ENCODE peak calls at places on chromosome 20, in nine cellular contexts. Q is uterus, H is transverse colon, D is ovary, C is adrenal gland, L is IMR-90, G is esophagus squamous epithelium, V is prostate gland, Z is endothelial cell of umbilical vein. M is an unnamed sample.
A peak's percentile ranks its signal among the peaks of the same experiment; 100 is the strongest.

GRCh38 chr20:52154575-52154974 is 37.0 kb downstream of the ZFP64 start:
- DNase-seq in Q (no peak), H (no peak), D (no peak), C (no peak), L (no peak), G (no peak), V (no peak), Z (no peak), M (no peak)

GRCh38 chr20:17493173-17493572 is 38.0 kb downstream of the BFSP1 start:
- DNase-seq in Q (no peak), H (no peak), D (no peak), C (no peak), L (no peak), G (no peak), V (no peak), Z (no peak), M (no peak)

GRCh38 chr20:59948828-59949720 is 8.9 kb downstream of the FAM217B start:
- DNase-seq in Q (no peak), H (no peak), D (no peak), C (peak; percentile 37), L (peak; percentile 67), G (no peak), V (peak; percentile 34), Z (peak; percentile 57), M (peak; percentile 57)

GRCh38 chr20:8670900-8671229 is 398.0 kb upstream of the PLCB4 start:
- DNase-seq in Q (no peak), H (no peak), D (no peak), C (no peak), L (no peak), G (no peak), V (no peak), Z (no peak), M (no peak)

GRCh38 chr20:57647006-57647932 is 27.0 kb upstream of the ZBP1 start:
- DNase-seq in Q (no peak), H (no peak), D (no peak), C (no peak), L (no peak), G (no peak), V (no peak), Z (no peak), M (no peak)

GRCh38 chr20:17616480-17617211 is 46.8 kb downstream of the DSTN start:
- DNase-seq in Q (no peak), H (peak; percentile 5), D (peak; percentile 35), C (peak; percentile 27), L (no peak), G (no peak), V (no peak), Z (no peak), M (no peak)

GRCh38 chr20:12695937-12696336 is 312.8 kb upstream of the SPTLC3 start:
- DNase-seq in Q (no peak), H (no peak), D (no peak), C (no peak), L (no peak), G (no peak), V (no peak), Z (no peak), M (no peak)

GRCh38 chr20:18743665-18744440 is 69.7 kb upstream of the SCP2D1 start:
- DNase-seq in Q (peak; percentile 44), H (no peak), D (no peak), C (no peak), L (no peak), G (no peak), V (no peak), Z (no peak), M (no peak)

GRCh38 chr20:10857362-10858070 is 183.7 kb upstream of the JAG1 start:
- DNase-seq in Q (peak; percentile 21), H (peak; percentile 59), D (no peak), C (peak; percentile 27), L (peak; percentile 60), G (no peak), V (no peak), Z (peak; percentile 87), M (no peak)

GRCh38 chr20:10674684-10675455 is 1.1 kb upstream of the JAG1 start:
- DNase-seq in Q (peak; percentile 82), H (peak; percentile 90), D (peak; percentile 86), C (peak; percentile 72), L (peak; percentile 66), G (no peak), V (peak; percentile 83), Z (peak; percentile 83), M (peak; percentile 69)

GRCh38 chr20:38671701-38672292 is 52.5 kb upstream of the SLC32A1 start:
- DNase-seq in Q (no peak), H (no peak), D (no peak), C (no peak), L (no peak), G (no peak), V (no peak), Z (no peak), M (no peak)

GRCh38 chr20:52681288-52681687 is 290.9 kb upstream of the TSHZ2 start:
- DNase-seq in Q (no peak), H (no peak), D (no peak), C (no peak), L (no peak), G (no peak), V (no peak), Z (no peak), M (no peak)

GRCh38 chr20:3248167-3248992 is 9.4 kb upstream of the SLC4A11 start:
- DNase-seq in Q (no peak), H (no peak), D (peak; percentile 53), C (peak; percentile 42), L (no peak), G (no peak), V (no peak), Z (peak; percentile 38), M (peak; percentile 45)

GRCh38 chr20:57627339-57627738 is 7.1 kb upstream of the ZBP1 start:
- DNase-seq in Q (no peak), H (no peak), D (no peak), C (no peak), L (no peak), G (no peak), V (no peak), Z (no peak), M (no peak)

GRCh38 chr20:58892126-58892931 is 39.8 kb downstream of the GNAS start:
- DNase-seq in Q (peak; percentile 73), H (peak; percentile 80), D (peak; percentile 82), C (peak; percentile 76), L (peak; percentile 50), G (peak; percentile 29), V (peak; percentile 71), Z (peak; percentile 64), M (peak; percentile 80)

GRCh38 chr20:14245368-14245970 is 91.9 kb downstream of the FLRT3 start:
- DNase-seq in Q (no peak), H (no peak), D (no peak), C (no peak), L (peak; percentile 35), G (no peak), V (no peak), Z (no peak), M (no peak)

DNA sequence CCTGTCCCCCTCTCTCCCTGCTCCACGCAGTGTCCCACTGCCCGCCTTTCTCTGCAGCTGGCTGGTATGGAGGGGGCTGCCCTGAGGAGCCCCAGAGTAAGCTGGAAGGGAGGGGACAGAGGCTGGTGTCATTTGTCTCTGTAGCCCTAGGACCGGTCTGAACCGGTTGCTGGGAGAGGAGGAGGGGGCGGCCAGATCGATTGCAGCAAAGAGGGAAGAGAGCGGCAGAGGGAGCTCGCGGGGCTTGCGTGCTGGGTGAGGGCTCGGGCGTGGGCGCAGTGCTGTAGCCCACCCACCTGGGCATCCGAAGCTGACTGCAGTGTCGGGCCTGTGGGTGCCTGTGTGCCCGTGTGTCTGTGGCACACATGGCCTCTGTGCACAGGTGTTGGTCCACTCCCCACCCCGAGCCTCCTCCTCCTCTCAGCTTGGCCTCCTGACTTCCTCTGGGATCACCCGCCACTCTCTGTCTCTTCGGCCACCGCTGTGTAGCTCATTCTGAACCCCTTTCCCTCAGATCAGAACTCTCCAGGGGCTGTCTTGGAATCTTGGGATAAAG is 50.7 kb downstream of the SRC start:
- DNase-seq in Q (no peak), H (no peak), D (no peak), C (no peak), L (no peak), G (no peak), V (no peak), Z (no peak), M (no peak)
- TF ChIP-seq POLR2A in Q (no peak), H (no peak), D (no peak), C (no peak), L (no peak), G (no peak), V (no peak), Z (no peak), M (no peak)

GRCh38 chr20:35174458-35175216 is 2.8 kb downstream of the PROCR start:
- DNase-seq in Q (no peak), H (peak; percentile 28), D (peak; percentile 42), C (peak; percentile 64), L (no peak), G (no peak), V (no peak), Z (peak; percentile 48), M (peak; percentile 12)
- TF ChIP-seq POLR2A in Q (no peak), H (no peak), D (no peak), C (no peak), L (no peak), G (no peak), V (no peak), Z (peak; percentile 38), M (no peak)

GRCh38 chr20:63863798-63864544 is 1.1 kb upstream of the TPD52L2 start:
- DNase-seq in Q (peak; percentile 74), H (peak; percentile 91), D (peak; percentile 85), C (peak; percentile 85), L (peak; percentile 78), G (peak; percentile 64), V (peak; percentile 68), Z (peak; percentile 84), M (peak; percentile 87)

GRCh38 chr20:63864545-63864977 is 509 bp upstream of the TPD52L2 start:
- DNase-seq in Q (no peak), H (no peak), D (no peak), C (no peak), L (no peak), G (no peak), V (no peak), Z (no peak), M (no peak)

GRCh38 chr20:63861981-63862901 is 943 bp downstream of the ABHD16B start:
- DNase-seq in Q (no peak), H (no peak), D (peak; percentile 48), C (no peak), L (no peak), G (no peak), V (no peak), Z (no peak), M (no peak)

GRCh38 chr20:63863021-63863797 is 1.9 kb upstream of the TPD52L2 start:
- DNase-seq in Q (no peak), H (no peak), D (no peak), C (no peak), L (no peak), G (no peak), V (no peak), Z (no peak), M (no peak)

GRCh38 chr20:63864978-63865640 is at the start of gene TPD52L2:
- DNase-seq in Q (peak; percentile 98), H (peak; percentile 99), D (peak; percentile 99), C (peak; percentile 99), L (peak; percentile 97), G (peak; percentile 89), V (peak; percentile 100), Z (peak; percentile 99), M (peak; percentile 99)
- TF ChIP-seq POLR2A in Q (peak; percentile 70), H (peak; percentile 97), D (peak; percentile 72), C (peak; percentile 95), L (peak; percentile 98), G (peak; percentile 62), V (peak; percentile 92), Z (peak; percentile 90), M (peak; percentile 93)

GRCh38 chr20:45944965-45945677 is 10.6 kb downstream of the PCIF1 start:
- DNase-seq in Q (no peak), H (no peak), D (no peak), C (peak; percentile 33), L (no peak), G (no peak), V (no peak), Z (no peak), M (no peak)
- TF ChIP-seq POLR2A in Q (no peak), H (no peak), D (no peak), C (no peak), L (no peak), G (no peak), V (no peak), Z (no peak), M (no peak)